ENCODE peak calls at places on chromosomes 2 and 18, in six cellular contexts. B, Y, G, Z, Q and H are unnamed samples.

GRCh38 chr2:196586511-196586991 is 53.0 kb upstream of the CCDC150 start:
- DNase-seq in Y (no peak), Q (no peak), B (no peak), Z (no peak), G (peak; percentile 89), H (no peak)

GRCh38 chr18:27120246-27120645 is 64.9 kb downstream of the CHST9 start:
- DNase-seq in Q (no peak), G (no peak), Z (no peak), B (peak; percentile 8), Y (no peak), H (no peak)

GRCh38 chr2:200454839-200455801 is 54.7 kb downstream of the KCTD18 start:
- DNase-seq in B (no peak), Z (no peak), Q (no peak), G (peak; percentile 22), Y (no peak), H (no peak)

GRCh38 chr2:56117764-56118163 is 66.0 kb upstream of the CCDC85A start:
- DNase-seq in G (no peak), B (no peak), Q (no peak), Z (peak; percentile 28), Y (no peak), H (no peak)

GRCh38 chr2:232781765-232782164 is 5.4 kb upstream of the KCNJ13 start:
- DNase-seq in Y (no peak), Q (no peak), Z (no peak), G (no peak), B (peak; percentile 61), H (no peak)

GRCh38 chr18:67771271-67771670 is 254.8 kb upstream of the DSEL start:
- DNase-seq in Z (no peak), G (peak; percentile 39), B (no peak), Y (no peak), Q (no peak), H (no peak)

GRCh38 chr18:10949655-10950054 is 199.7 kb downstream of the PIEZO2 start:
- DNase-seq in G (no peak), Y (no peak), Q (no peak), Z (no peak), B (no peak), H (no peak)

GRCh38 chr2:219446101-219446504 is 11.5 kb downstream of the SPEG start:
- DNase-seq in Z (peak; percentile 20), B (no peak), G (peak; percentile 61), Q (peak; percentile 79), Y (peak; percentile 89), H (no peak)

GRCh38 chr2:28389399-28390240 is 3.0 kb upstream of the FOSL2 start:
- DNase-seq in B (peak; percentile 68), G (no peak), Y (peak; percentile 54), Q (no peak), Z (no peak), H (no peak)

GRCh38 chr2:33131820-33132219 is 185.1 kb downstream of the LTBP1 start:
- DNase-seq in G (no peak), B (no peak), Y (no peak), Z (no peak), Q (no peak), H (no peak)

GRCh38 chr18:8898990-8899389 is 193.6 kb downstream of the MTCL1 start:
- DNase-seq in Y (no peak), B (peak; percentile 25), Q (no peak), Z (peak; percentile 27), G (no peak), H (no peak)

GRCh38 chr18:37578886-37579513 is 13.4 kb upstream of the CELF4 start:
- DNase-seq in Y (no peak), Z (no peak), B (peak; percentile 16), G (peak; percentile 18), Q (no peak), H (no peak)

GRCh38 chr2:8448822-8449577 is 232.9 kb upstream of the ID2 start:
- DNase-seq in G (no peak), Z (no peak), B (no peak), Q (no peak), Y (peak; percentile 8), H (no peak)

GRCh38 chr18:13240060-13240725 is 21.6 kb downstream of the LDLRAD4 start:
- DNase-seq in Z (no peak), Q (peak; percentile 3), B (no peak), G (no peak), Y (peak; percentile 36), H (no peak)

GRCh38 chr2:38190542-38191218 is 114.7 kb upstream of the CYP1B1 start:
- DNase-seq in G (no peak), Q (no peak), B (no peak), Y (no peak), Z (no peak), H (no peak)

GRCh38 chr2:197054437-197054836 is 127.9 kb upstream of the PGAP1 start:
- DNase-seq in Y (no peak), Q (no peak), G (no peak), Z (no peak), B (no peak), H (no peak)

GRCh38 chr18:79735071-79735980 is 55.7 kb downstream of the CTDP1 start:
- DNase-seq in B (no peak), Q (no peak), Z (no peak), G (no peak), Y (peak; percentile 61), H (no peak)

GRCh38 chr2:15949126-15949525 is 8.8 kb downstream of the MYCN start:
- DNase-seq in G (no peak), Q (no peak), Y (no peak), B (no peak), Z (no peak), H (no peak)

GRCh38 chr18:28718696-28719095 is 541.8 kb upstream of the CDH2 start:
- DNase-seq in Q (no peak), G (no peak), Y (no peak), Z (no peak), B (no peak), H (no peak)

GRCh38 chr2:45872211-45872610 is 220.7 kb downstream of the PRKCE start:
- DNase-seq in B (no peak), Y (no peak), G (no peak), Z (no peak), Q (no peak), H (no peak)

GRCh38 chr2:217853301-217853881 is 149.4 kb downstream of the TNS1 start:
- DNase-seq in G (no peak), B (no peak), Q (peak; percentile 71), Y (peak; percentile 91), Z (no peak), H (no peak)

GRCh38 chr2:41884718-41885117 is 163.1 kb upstream of the PKDCC start:
- DNase-seq in B (no peak), G (no peak), Z (no peak), Y (no peak), Q (no peak), H (no peak)

GRCh38 chr2:227853204-227853629 is 18.2 kb upstream of the DAW1 start:
- DNase-seq in Q (no peak), B (no peak), Y (no peak), G (no peak), Z (no peak), H (no peak)

GRCh38 chr18:30705943-30706342 is 336.6 kb downstream of the DSC3 start:
- DNase-seq in G (no peak), Q (no peak), B (no peak), Z (no peak), Y (no peak), H (no peak)

GRCh38 chr2:133434962-133435668 is 133.1 kb downstream of the NCKAP5 start:
- DNase-seq in Z (no peak), Q (no peak), Y (no peak), G (peak; percentile 84), B (peak; percentile 62), H (no peak)

GRCh38 chr2:68878753-68879152 is 7.6 kb upstream of the BMP10 start:
- DNase-seq in G (peak; percentile 6), Y (no peak), Z (no peak), B (no peak), Q (no peak), H (no peak)

GRCh38 chr18:54880706-54881105 is 52.4 kb downstream of the RAB27B start:
- DNase-seq in G (no peak), Y (no peak), B (no peak), Q (no peak), Z (no peak), H (no peak)

GRCh38 chr2:20443276-20443920 is 3.5 kb upstream of the RHOB start:
- DNase-seq in G (peak; percentile 64), Z (no peak), Q (peak; percentile 74), B (peak; percentile 76), Y (peak; percentile 79), H (no peak)
- TF ChIP-seq CTCF in G (peak; percentile 69), Z (no peak), Q (peak; percentile 53), B (no peak), Y (no peak), H (peak; percentile 62)

GRCh38 chr2:230678018-230678417 is 34.6 kb upstream of the CAB39 start:
- DNase-seq in B (no peak), Z (no peak), G (no peak), Q (no peak), Y (no peak), H (no peak)

GRCh38 chr2:230678451-230678850 is 34.2 kb upstream of the CAB39 start:
- DNase-seq in Q (no peak), Y (no peak), B (no peak), G (no peak), Z (no peak), H (no peak)

GRCh38 chr2:230677182-230677946 is 35.3 kb upstream of the CAB39 start:
- DNase-seq in G (no peak), Z (no peak), Q (no peak), Y (no peak), B (no peak), H (no peak)

GRCh38 chr2:230682546-230682945 is 30.1 kb upstream of the CAB39 start:
- DNase-seq in G (no peak), B (no peak), Q (no peak), Z (no peak), Y (no peak), H (no peak)

GRCh38 chr2:230680463-230681195 is 32.0 kb upstream of the CAB39 start:
- DNase-seq in B (no peak), Q (no peak), Z (no peak), Y (no peak), G (no peak), H (no peak)
- TF ChIP-seq CTCF in B (no peak), Q (no peak), Z (no peak), Y (no peak), G (no peak), H (no peak)

DNA sequence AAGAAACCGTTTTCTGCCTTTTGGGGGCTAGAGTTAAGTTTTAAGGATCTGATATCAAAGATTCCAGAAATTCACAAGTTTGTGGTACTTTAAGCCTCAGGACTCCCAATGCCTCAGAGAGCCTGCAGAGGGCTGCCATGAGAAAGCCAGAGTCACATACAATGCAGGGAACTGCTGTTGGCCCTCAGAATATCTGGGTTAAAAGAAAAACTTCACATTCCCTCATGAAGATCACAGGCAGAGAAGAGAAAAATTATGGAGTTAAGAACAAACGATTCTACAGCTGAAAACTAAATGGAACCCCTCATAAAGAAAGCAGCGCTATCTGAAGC is 39.5 kb downstream of the HDAC4 start:
- DNase-seq in G (no peak), Q (no peak), Y (peak; percentile 59), Z (no peak), B (no peak), H (no peak)
- TF ChIP-seq CTCF in G (peak; percentile 18), Q (no peak), Y (no peak), Z (no peak), B (no peak), H (no peak)

GRCh38 chr2:187640926-187641510 is 86.8 kb upstream of the TFPI start:
- DNase-seq in Q (no peak), Z (no peak), G (no peak), B (no peak), Y (no peak), H (no peak)

GRCh38 chr2:187644991-187645390 is 90.8 kb upstream of the TFPI start:
- DNase-seq in Q (no peak), G (no peak), Z (no peak), Y (no peak), B (no peak), H (no peak)

GRCh38 chr2:187638840-187639239 is 84.6 kb upstream of the TFPI start:
- DNase-seq in Z (no peak), B (no peak), Y (no peak), G (no peak), Q (no peak), H (no peak)

GRCh38 chr2:187642498-187642897 is 88.3 kb upstream of the TFPI start:
- DNase-seq in Y (no peak), Z (no peak), B (no peak), Q (no peak), G (no peak), H (no peak)
- TF ChIP-seq CTCF in Y (no peak), Z (no peak), B (no peak), Q (no peak), G (no peak), H (no peak)